ENCODE peak calls at places on chromosomes 6 and 20, in seven cellular contexts. X is AG08396; K is stimulated activated CD4-positive, alpha-beta T cell treated with anti-CD3 and anti-CD28 coated beads, TNF-alpha, amount 100 ng/mL, for 1 hour; H is H9; W is GM18507; I is caudate nucleus; A is naive B cell. Y is an unnamed sample.

GRCh38 chr6:22476811-22477210 is 92.6 kb upstream of the HDGFL1 start:
- DNase-seq in X (no peak), K (no peak), H (no peak), W (no peak), I (no peak), A (no peak), Y (no peak)

GRCh38 chr6:167824591-167825041 is 2.1 kb upstream of the AFDN start:
- DNase-seq in X (peak; percentile 54), K (no peak), H (no peak), W (no peak), I (no peak), A (no peak), Y (peak; percentile 86)

GRCh38 chr6:100554228-100554627 is 89.5 kb upstream of the SIM1 start:
- DNase-seq in X (no peak), K (no peak), H (no peak), W (no peak), I (no peak), A (no peak), Y (no peak)

GRCh38 chr6:117448732-117449131 is 23.0 kb upstream of the ROS1 start:
- DNase-seq in X (peak; percentile 60), K (no peak), H (no peak), W (no peak), I (no peak), A (no peak), Y (peak; percentile 93)

GRCh38 chr20:40849456-40849855 is 160.4 kb upstream of the MAFB start:
- DNase-seq in X (no peak), K (no peak), H (no peak), W (no peak), I (no peak), A (no peak), Y (no peak)

GRCh38 chr6:152309648-152310047 is 327.5 kb downstream of the SYNE1 start:
- DNase-seq in X (no peak), K (peak; percentile 38), H (peak; percentile 34), W (no peak), I (no peak), A (no peak), Y (no peak)

GRCh38 chr6:157885876-157886275 is 62.8 kb downstream of the SNX9 start:
- DNase-seq in X (no peak), K (no peak), H (no peak), W (no peak), I (no peak), A (no peak), Y (no peak)

GRCh38 chr6:21639316-21639715 is 45.8 kb downstream of the SOX4 start:
- DNase-seq in X (no peak), K (no peak), H (no peak), W (no peak), I (no peak), A (no peak), Y (no peak)

GRCh38 chr20:56359212-56360132 is 698 bp downstream of the FAM210B start:
- DNase-seq in X (peak; percentile 74), K (no peak), H (peak; percentile 39), W (no peak), I (no peak), A (no peak), Y (peak; percentile 64)

GRCh38 chr6:144317736-144318135 is 32.6 kb downstream of the UTRN start:
- DNase-seq in X (no peak), K (no peak), H (no peak), W (no peak), I (no peak), A (no peak), Y (peak; percentile 43)

GRCh38 chr6:122400467-122401089 is 1.1 kb downstream of the HSF2 start:
- DNase-seq in X (no peak), K (no peak), H (no peak), W (no peak), I (no peak), A (no peak), Y (no peak)